ENCODE peak calls at places on chromosomes 3 and 15, in seven cellular contexts. One of them, this sample, is unnamed. For H3K4me1, the result is how much of the 10 kb centered on the place peaks cover.

GRCh38 chr15:35206060-35206675 is 121.1 kb upstream of the NANOGP8 start:
- DNase-seq in hepatocyte: peak
- DNase-seq in adrenal gland: no peak
- DNase-seq in upper lobe of left lung: no peak
- DNase-seq in astrocyte: no peak
- DNase-seq in body of pancreas: no peak
- DNase-seq in fibroblast of lung: peak
- DNase-seq in this sample: no peak

GRCh38 chr3:131174752-131175151 is 148.1 kb downstream of the NEK11 start:
- DNase-seq in body of pancreas: no peak
- DNase-seq in astrocyte: peak
- DNase-seq in adrenal gland: no peak
- DNase-seq in fibroblast of lung: peak
- DNase-seq in hepatocyte: no peak
- DNase-seq in upper lobe of left lung: no peak
- DNase-seq in this sample: no peak

GRCh38 chr3:187736418-187736871 is 8.8 kb downstream of the BCL6 start:
- DNase-seq in hepatocyte: no peak
- DNase-seq in adrenal gland: peak
- DNase-seq in upper lobe of left lung: peak
- DNase-seq in fibroblast of lung: peak
- DNase-seq in astrocyte: peak
- DNase-seq in body of pancreas: no peak
- DNase-seq in this sample: no peak

GRCh38 chr3:13173186-13173585 is 100.0 kb upstream of the IQSEC1 start:
- DNase-seq in body of pancreas: no peak
- DNase-seq in fibroblast of lung: no peak
- DNase-seq in hepatocyte: no peak
- DNase-seq in adrenal gland: no peak
- DNase-seq in upper lobe of left lung: no peak
- DNase-seq in astrocyte: no peak
- DNase-seq in this sample: no peak

GRCh38 chr3:184582583-184582982 is 21.0 kb downstream of the EPHB3 start:
- DNase-seq in adrenal gland: peak
- DNase-seq in fibroblast of lung: no peak
- DNase-seq in astrocyte: no peak
- DNase-seq in upper lobe of left lung: no peak
- DNase-seq in hepatocyte: no peak
- DNase-seq in body of pancreas: no peak
- DNase-seq in this sample: peak

GRCh38 chr15:65372787-65373067 is 5.1 kb downstream of the IGDCC3 start:
- DNase-seq in body of pancreas: no peak
- DNase-seq in fibroblast of lung: no peak
- DNase-seq in adrenal gland: no peak
- DNase-seq in upper lobe of left lung: no peak
- DNase-seq in astrocyte: no peak
- DNase-seq in hepatocyte: no peak
- DNase-seq in this sample: no peak

GRCh38 chr3:124351430-124352142 is 359.7 kb upstream of the ROPN1 start:
- DNase-seq in body of pancreas: no peak
- DNase-seq in upper lobe of left lung: no peak
- DNase-seq in hepatocyte: peak
- DNase-seq in fibroblast of lung: peak
- DNase-seq in astrocyte: peak
- DNase-seq in adrenal gland: peak
- DNase-seq in this sample: peak

GRCh38 chr3:140568842-140569520 is 108.9 kb upstream of the TRIM42 start:
- DNase-seq in upper lobe of left lung: no peak
- DNase-seq in body of pancreas: peak
- DNase-seq in fibroblast of lung: no peak
- DNase-seq in hepatocyte: no peak
- DNase-seq in astrocyte: no peak
- DNase-seq in adrenal gland: peak
- DNase-seq in this sample: peak

GRCh38 chr3:48595526-48596121 is 495 bp upstream of the COL7A1 start:
- DNase-seq in fibroblast of lung: peak
- DNase-seq in hepatocyte: peak
- DNase-seq in upper lobe of left lung: no peak
- DNase-seq in adrenal gland: peak
- DNase-seq in body of pancreas: peak
- DNase-seq in astrocyte: peak
- DNase-seq in this sample: peak

GRCh38 chr3:141147657-141148056 is 84.0 kb upstream of the PXYLP1 start:
- DNase-seq in hepatocyte: no peak
- DNase-seq in astrocyte: no peak
- DNase-seq in fibroblast of lung: no peak
- DNase-seq in adrenal gland: no peak
- DNase-seq in upper lobe of left lung: no peak
- DNase-seq in body of pancreas: no peak
- DNase-seq in this sample: no peak

GRCh38 chr3:142857056-142857455 is 31.8 kb downstream of the PCOLCE2 start:
- DNase-seq in body of pancreas: peak
- DNase-seq in astrocyte: no peak
- DNase-seq in hepatocyte: peak
- DNase-seq in upper lobe of left lung: no peak
- DNase-seq in fibroblast of lung: no peak
- DNase-seq in adrenal gland: peak
- DNase-seq in this sample: peak

GRCh38 chr3:117454236-117454635 is 744.7 kb downstream of the TUSC7 start:
- DNase-seq in adrenal gland: no peak
- DNase-seq in upper lobe of left lung: no peak
- DNase-seq in fibroblast of lung: peak
- DNase-seq in body of pancreas: no peak
- DNase-seq in hepatocyte: no peak
- DNase-seq in astrocyte: no peak
- DNase-seq in this sample: peak

GRCh38 chr3:25420885-25421284 is 7.2 kb upstream of the RARB start:
- DNase-seq in adrenal gland: no peak
- DNase-seq in astrocyte: no peak
- DNase-seq in hepatocyte: no peak
- DNase-seq in fibroblast of lung: no peak
- DNase-seq in body of pancreas: no peak
- DNase-seq in upper lobe of left lung: no peak
- DNase-seq in this sample: no peak

GRCh38 chr15:56752986-56753385 is 19.7 kb upstream of the ZNF280D start:
- DNase-seq in hepatocyte: no peak
- DNase-seq in fibroblast of lung: no peak
- DNase-seq in upper lobe of left lung: no peak
- DNase-seq in astrocyte: no peak
- DNase-seq in adrenal gland: no peak
- DNase-seq in body of pancreas: no peak
- DNase-seq in this sample: no peak

GRCh38 chr15:56744701-56745683 is 11.7 kb upstream of the ZNF280D start:
- DNase-seq in astrocyte: no peak
- DNase-seq in fibroblast of lung: no peak
- DNase-seq in body of pancreas: no peak
- DNase-seq in adrenal gland: no peak
- DNase-seq in hepatocyte: no peak
- DNase-seq in upper lobe of left lung: no peak
- DNase-seq in this sample: no peak

GRCh38 chr15:56754993-56755392 is 21.7 kb upstream of the ZNF280D start:
- DNase-seq in astrocyte: no peak
- DNase-seq in upper lobe of left lung: no peak
- DNase-seq in fibroblast of lung: peak
- DNase-seq in hepatocyte: no peak
- DNase-seq in adrenal gland: no peak
- DNase-seq in body of pancreas: no peak
- DNase-seq in this sample: no peak

DNA sequence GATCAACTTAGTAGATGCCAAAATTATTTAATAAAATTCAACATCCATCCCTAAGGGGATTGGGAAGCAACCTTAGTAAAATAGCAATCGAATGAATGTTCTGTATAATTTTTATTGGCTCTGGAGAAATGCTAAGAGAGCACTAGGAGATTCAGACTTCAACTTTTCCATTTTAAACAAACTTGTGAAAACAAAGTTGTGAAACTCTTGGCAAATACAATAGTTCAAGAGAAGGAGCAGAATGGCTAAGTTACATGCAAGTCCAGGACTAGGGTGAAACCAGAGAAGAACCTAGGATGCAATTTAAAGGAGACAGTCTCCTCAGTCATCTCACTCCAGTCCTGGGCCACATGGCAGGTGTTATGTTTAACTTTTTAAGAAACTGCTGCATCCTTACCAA is 16.7 kb upstream of the ZNF280D start:
- DNase-seq in body of pancreas: no peak
- DNase-seq in hepatocyte: no peak
- DNase-seq in adrenal gland: no peak
- DNase-seq in upper lobe of left lung: no peak
- DNase-seq in astrocyte: no peak
- DNase-seq in fibroblast of lung: peak
- DNase-seq in this sample: peak
- TF ChIP-seq CTCF in body of pancreas: no peak
- TF ChIP-seq CTCF in hepatocyte: no peak
- TF ChIP-seq CTCF in adrenal gland: no peak
- TF ChIP-seq CTCF in upper lobe of left lung: no peak
- TF ChIP-seq CTCF in astrocyte: no peak
- TF ChIP-seq CTCF in fibroblast of lung: no peak
- TF ChIP-seq CTCF in this sample: no peak

DNA sequence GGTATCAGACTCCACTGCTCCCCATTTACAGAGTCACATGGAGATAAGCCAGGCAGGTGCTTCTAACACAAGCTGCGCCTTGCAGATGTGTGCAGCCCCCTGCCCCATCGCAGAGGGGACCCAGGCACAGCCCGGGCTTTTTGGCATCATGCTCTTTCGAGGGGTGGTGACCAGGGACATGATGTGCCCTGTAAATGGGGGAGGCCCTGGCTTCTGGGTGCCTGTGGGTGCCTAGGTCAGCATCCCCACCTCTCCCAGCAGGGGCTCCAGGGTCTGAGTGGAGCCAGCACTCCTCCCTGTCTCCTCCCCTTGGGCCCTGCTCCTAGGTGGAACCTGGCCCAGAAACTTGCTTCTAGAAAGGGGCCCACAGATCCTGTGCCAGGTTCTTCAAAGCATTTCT is 15.2 kb downstream of the TRPM1 start:
- DNase-seq in adrenal gland: no peak
- DNase-seq in body of pancreas: no peak
- DNase-seq in upper lobe of left lung: no peak
- DNase-seq in hepatocyte: no peak
- DNase-seq in fibroblast of lung: no peak
- DNase-seq in astrocyte: no peak
- DNase-seq in this sample: no peak
- H3K4me1 ChIP-seq in adrenal gland: under half
- H3K4me1 ChIP-seq in body of pancreas: under half
- H3K4me1 ChIP-seq in upper lobe of left lung: under half
- H3K4me1 ChIP-seq in hepatocyte: under half
- H3K4me1 ChIP-seq in fibroblast of lung: under half
- H3K4me1 ChIP-seq in astrocyte: under half
- H3K4me1 ChIP-seq in this sample: under half

GRCh38 chr3:171807806-171808205 is 2.5 kb downstream of the PLD1 start:
- DNase-seq in hepatocyte: no peak
- DNase-seq in body of pancreas: no peak
- DNase-seq in astrocyte: no peak
- DNase-seq in upper lobe of left lung: no peak
- DNase-seq in adrenal gland: no peak
- DNase-seq in fibroblast of lung: no peak
- DNase-seq in this sample: no peak

GRCh38 chr3:171805687-171806086 is 4.6 kb downstream of the PLD1 start:
- DNase-seq in upper lobe of left lung: no peak
- DNase-seq in adrenal gland: no peak
- DNase-seq in hepatocyte: no peak
- DNase-seq in astrocyte: no peak
- DNase-seq in fibroblast of lung: no peak
- DNase-seq in body of pancreas: no peak
- DNase-seq in this sample: no peak

GRCh38 chr3:171807129-171807675 is 3.1 kb downstream of the PLD1 start:
- DNase-seq in fibroblast of lung: no peak
- DNase-seq in body of pancreas: no peak
- DNase-seq in hepatocyte: no peak
- DNase-seq in adrenal gland: no peak
- DNase-seq in astrocyte: no peak
- DNase-seq in upper lobe of left lung: no peak
- DNase-seq in this sample: no peak

GRCh38 chr3:171804618-171805389 is 5.5 kb downstream of the PLD1 start:
- DNase-seq in adrenal gland: peak
- DNase-seq in upper lobe of left lung: no peak
- DNase-seq in astrocyte: peak
- DNase-seq in hepatocyte: no peak
- DNase-seq in fibroblast of lung: peak
- DNase-seq in body of pancreas: no peak
- DNase-seq in this sample: no peak

DNA sequence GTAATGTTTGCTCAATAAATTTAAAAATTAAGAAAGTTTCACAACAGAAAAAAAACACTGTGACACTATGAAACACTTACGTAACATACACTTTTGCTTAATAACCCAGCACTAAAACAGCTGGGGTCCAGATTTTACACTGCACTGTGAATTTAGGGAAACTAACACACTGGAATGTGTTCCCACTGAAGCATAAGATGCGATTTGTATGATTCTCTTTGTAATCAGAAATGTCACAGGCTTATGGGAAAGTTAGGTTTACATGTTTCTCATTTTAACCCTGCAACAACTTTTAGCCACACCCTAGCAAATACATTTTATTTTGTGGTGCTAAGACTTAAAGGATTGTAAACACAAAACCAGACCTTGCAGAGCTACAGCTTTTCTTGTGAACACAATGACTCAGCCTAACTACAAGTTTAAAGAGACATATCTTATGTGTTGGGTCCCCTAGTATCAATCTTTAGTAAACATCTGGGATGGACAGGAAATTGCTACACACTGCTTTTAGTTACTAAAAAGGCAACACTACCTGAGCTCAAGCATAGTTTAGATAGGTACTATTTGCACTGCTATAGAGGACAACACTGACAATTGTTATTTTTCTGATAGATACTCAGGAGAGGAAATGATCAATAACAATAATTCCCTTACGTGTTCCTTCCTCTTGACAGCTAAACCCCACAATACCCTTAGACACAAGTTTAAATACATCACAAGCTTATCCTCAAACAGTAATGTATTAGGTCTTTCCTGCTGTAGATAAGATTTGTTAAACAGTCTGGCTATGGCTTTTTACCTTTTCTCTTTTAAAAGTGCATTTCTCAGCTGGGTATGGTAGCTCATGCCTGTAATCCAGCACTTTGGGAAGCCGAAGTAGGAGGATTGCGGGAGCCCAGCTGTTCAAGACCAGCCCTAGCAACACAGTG is 3.8 kb downstream of the PLD1 start:
- DNase-seq in astrocyte: peak
- DNase-seq in hepatocyte: peak
- DNase-seq in fibroblast of lung: peak
- DNase-seq in body of pancreas: no peak
- DNase-seq in adrenal gland: no peak
- DNase-seq in upper lobe of left lung: no peak
- DNase-seq in this sample: peak
- H3K4me3 ChIP-seq in astrocyte: no peak
- H3K4me3 ChIP-seq in hepatocyte: no peak
- H3K4me3 ChIP-seq in fibroblast of lung: no peak
- H3K4me3 ChIP-seq in body of pancreas: no peak
- H3K4me3 ChIP-seq in adrenal gland: no peak
- H3K4me3 ChIP-seq in upper lobe of left lung: no peak
- H3K4me3 ChIP-seq in this sample: no peak

GRCh38 chr3:39383190-39383912 is at the start of gene SLC25A38:
- DNase-seq in upper lobe of left lung: peak
- DNase-seq in fibroblast of lung: peak
- DNase-seq in hepatocyte: peak
- DNase-seq in astrocyte: peak
- DNase-seq in body of pancreas: peak
- DNase-seq in adrenal gland: peak
- DNase-seq in this sample: peak
- TF ChIP-seq CTCF in upper lobe of left lung: no peak
- TF ChIP-seq CTCF in fibroblast of lung: peak
- TF ChIP-seq CTCF in hepatocyte: peak
- TF ChIP-seq CTCF in astrocyte: peak
- TF ChIP-seq CTCF in body of pancreas: no peak
- TF ChIP-seq CTCF in adrenal gland: peak
- TF ChIP-seq CTCF in this sample: peak